ENCODE peak calls at places on chromosomes 3 and 15, in five cellular contexts. H is naive thymus-derived CD4-positive, alpha-beta T cell; S is fibroblast of the aortic adventitia; B is WERI-Rb-1; Q is CD4-positive, CD25-positive, alpha-beta regulatory T cell. V is an unnamed sample.

GRCh38 chr3:632571-633170 is 436.1 kb downstream of the CHL1 start:
- DNase-seq in H (no peak), S (peak; percentile 14), B (peak; percentile 78), Q (no peak), V (peak; percentile 57)

GRCh38 chr3:17553080-17553479 is 189.4 kb downstream of the TBC1D5 start:
- DNase-seq in H (no peak), S (peak; percentile 46), B (no peak), Q (no peak), V (peak; percentile 69)

GRCh38 chr15:60648928-60649679 is 170.2 kb upstream of the ICE2 start:
- DNase-seq in H (no peak), S (no peak), B (no peak), Q (no peak), V (no peak)

GRCh38 chr3:71168043-71168720 is 415.3 kb downstream of the FOXP1 start:
- DNase-seq in H (no peak), S (peak; percentile 81), B (no peak), Q (no peak), V (peak; percentile 81)

GRCh38 chr3:58151637-58152036 is 59.1 kb downstream of the DNASE1L3 start:
- DNase-seq in H (no peak), S (no peak), B (no peak), Q (no peak), V (no peak)

GRCh38 chr15:60626051-60626450 is 147.1 kb upstream of the ICE2 start:
- DNase-seq in H (no peak), S (no peak), B (no peak), Q (no peak), V (no peak)

GRCh38 chr3:118942651-118943050 is 92.0 kb downstream of the IGSF11 start:
- DNase-seq in H (no peak), S (no peak), B (no peak), Q (no peak), V (no peak)

GRCh38 chr15:96296264-96296663 is 34.2 kb upstream of the NR2F2 start:
- DNase-seq in H (no peak), S (peak; percentile 38), B (no peak), Q (no peak), V (peak; percentile 64)

GRCh38 chr3:65961128-65961527 is 77.6 kb downstream of the MAGI1 start:
- DNase-seq in H (no peak), S (no peak), B (no peak), Q (no peak), V (no peak)

GRCh38 chr3:186360779-186361178 is 1.3 kb downstream of the DGKG start:
- DNase-seq in H (no peak), S (no peak), B (peak; percentile 51), Q (no peak), V (no peak)

GRCh38 chr3:186362988-186363387 is 954 bp upstream of the DGKG start:
- DNase-seq in H (no peak), S (no peak), B (no peak), Q (no peak), V (no peak)

GRCh38 chr3:186361612-186362408 is at the start of gene DGKG:
- DNase-seq in H (peak; percentile 20), S (no peak), B (peak; percentile 30), Q (no peak), V (no peak)

GRCh38 chr3:186362409-186362757 is 349 bp upstream of the DGKG start:
- DNase-seq in H (no peak), S (no peak), B (no peak), Q (no peak), V (no peak)

GRCh38 chr3:186361246-186361611 is 805 bp downstream of the DGKG start:
- DNase-seq in H (no peak), S (no peak), B (no peak), Q (no peak), V (no peak)
- H3K4me3 ChIP-seq in H (no peak overlapping the region), S (no peak overlapping the region), B (peak overlapping the region; percentile 48), Q (no peak overlapping the region), V (no peak overlapping the region)

GRCh38 chr3:64223809-64224570 is 1.3 kb downstream of the PRICKLE2 start:
- DNase-seq in H (no peak), S (peak; percentile 80), B (peak; percentile 39), Q (no peak), V (peak; percentile 77)
- H3K4me3 ChIP-seq in H (no peak overlapping the region), S (peak overlapping the region; percentile 80), B (peak overlapping the region; percentile 52), Q (no peak overlapping the region), V (peak overlapping the region; percentile 62)

DNA sequence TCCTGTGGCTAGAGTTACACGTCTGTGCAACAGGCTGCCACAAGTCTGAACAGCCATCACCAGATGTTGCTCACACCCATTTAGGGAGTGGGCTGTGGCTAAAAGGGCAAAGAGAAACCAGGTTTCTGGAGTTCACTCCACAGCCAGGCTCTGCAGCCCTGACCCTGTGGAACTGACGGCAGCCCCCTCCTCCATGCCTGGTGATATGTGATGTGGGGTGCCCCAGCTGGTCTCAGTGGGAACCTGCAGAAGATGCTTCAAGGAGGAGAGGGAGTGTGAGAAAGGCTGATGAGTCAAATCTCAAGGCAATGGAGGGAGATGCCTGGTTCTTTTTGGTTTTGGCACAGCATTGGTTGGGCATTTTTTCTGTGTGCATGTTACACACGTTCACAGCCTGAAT is 130.6 kb downstream of the TPRA1 start:
- DNase-seq in H (no peak), S (no peak), B (no peak), Q (no peak), V (no peak)
- H3K4me3 ChIP-seq in H (no peak overlapping the region), S (no peak overlapping the region), B (no peak overlapping the region), Q (no peak overlapping the region), V (no peak overlapping the region)

GRCh38 chr3:161695811-161696210 is 199.2 kb downstream of the OTOL1 start:
- DNase-seq in H (no peak), S (no peak), B (no peak), Q (no peak), V (no peak)

GRCh38 chr3:161689699-161690098 is 193.1 kb downstream of the OTOL1 start:
- DNase-seq in H (no peak), S (no peak), B (no peak), Q (no peak), V (no peak)

GRCh38 chr3:161691677-161692076 is 195.1 kb downstream of the OTOL1 start:
- DNase-seq in H (no peak), S (no peak), B (no peak), Q (no peak), V (no peak)

GRCh38 chr3:161694682-161695586 is 198.3 kb downstream of the OTOL1 start:
- DNase-seq in H (no peak), S (no peak), B (no peak), Q (no peak), V (no peak)
- H3K4me3 ChIP-seq in H (no peak overlapping the region), S (no peak overlapping the region), B (no peak overlapping the region), Q (no peak overlapping the region), V (no peak overlapping the region)

GRCh38 chr15:98874359-98874758 is 133.2 kb downstream of the PGPEP1L start:
- DNase-seq in H (no peak), S (no peak), B (no peak), Q (no peak), V (no peak)

GRCh38 chr15:98876461-98877369 is 130.9 kb downstream of the PGPEP1L start:
- DNase-seq in H (no peak), S (peak; percentile 49), B (no peak), Q (no peak), V (peak; percentile 27)

GRCh38 chr15:98873441-98874218 is 134.0 kb downstream of the PGPEP1L start:
- DNase-seq in H (no peak), S (peak; percentile 78), B (no peak), Q (no peak), V (peak; percentile 53)

GRCh38 chr15:98875309-98875708 is 132.3 kb downstream of the PGPEP1L start:
- DNase-seq in H (no peak), S (peak; percentile 56), B (no peak), Q (no peak), V (no peak)

DNA sequence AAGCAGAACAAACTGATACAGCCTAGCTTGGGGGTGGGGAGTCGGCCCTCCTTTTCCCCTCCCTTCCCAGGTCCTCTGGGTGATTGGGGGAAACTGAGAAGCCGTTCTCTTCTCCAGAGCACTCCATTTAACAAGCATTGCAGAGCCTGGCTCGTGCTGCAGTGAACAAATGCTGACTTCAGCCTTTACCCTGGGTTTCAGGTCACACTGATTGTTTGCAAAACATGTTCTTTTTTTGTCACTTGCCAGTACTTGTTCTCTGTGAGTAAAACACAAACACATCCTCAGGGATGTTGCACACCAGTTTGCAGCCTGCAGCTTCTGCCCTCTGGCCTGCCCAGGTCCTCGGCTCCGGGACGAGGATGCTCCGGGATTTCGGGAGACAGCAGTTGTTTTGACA is 132.8 kb downstream of the PGPEP1L start:
- DNase-seq in H (no peak), S (no peak), B (no peak), Q (no peak), V (no peak)
- H3K4me3 ChIP-seq in H (no peak overlapping the region), S (no peak overlapping the region), B (no peak overlapping the region), Q (no peak overlapping the region), V (no peak overlapping the region)

GRCh38 chr3:188812198-188812597 is 359.6 kb upstream of the TPRG1 start:
- DNase-seq in H (no peak), S (no peak), B (no peak), Q (no peak), V (no peak)
- H3K4me3 ChIP-seq in H (no peak overlapping the region), S (no peak overlapping the region), B (no peak overlapping the region), Q (no peak overlapping the region), V (no peak overlapping the region)

GRCh38 chr3:126540946-126541627 is 17.1 kb downstream of the CHST13 start:
- DNase-seq in H (peak; percentile 3), S (no peak), B (no peak), Q (no peak), V (no peak)

GRCh38 chr3:126540342-126540849 is 16.4 kb downstream of the CHST13 start:
- DNase-seq in H (peak; percentile 2), S (peak; percentile 91), B (peak; percentile 1), Q (no peak), V (peak; percentile 84)

GRCh38 chr3:126538316-126538715 is 14.4 kb downstream of the CHST13 start:
- DNase-seq in H (peak; percentile 3), S (no peak), B (no peak), Q (no peak), V (no peak)

GRCh38 chr3:126538966-126539365 is 15.0 kb downstream of the CHST13 start:
- DNase-seq in H (no peak), S (no peak), B (peak; percentile 1), Q (no peak), V (no peak)

GRCh38 chr3:126539558-126540250 is 15.7 kb downstream of the CHST13 start:
- DNase-seq in H (no peak), S (no peak), B (peak; percentile 1), Q (no peak), V (no peak)
- H3K4me3 ChIP-seq in H (no peak overlapping the region), S (no peak overlapping the region), B (no peak overlapping the region), Q (no peak overlapping the region), V (no peak overlapping the region)

DNA sequence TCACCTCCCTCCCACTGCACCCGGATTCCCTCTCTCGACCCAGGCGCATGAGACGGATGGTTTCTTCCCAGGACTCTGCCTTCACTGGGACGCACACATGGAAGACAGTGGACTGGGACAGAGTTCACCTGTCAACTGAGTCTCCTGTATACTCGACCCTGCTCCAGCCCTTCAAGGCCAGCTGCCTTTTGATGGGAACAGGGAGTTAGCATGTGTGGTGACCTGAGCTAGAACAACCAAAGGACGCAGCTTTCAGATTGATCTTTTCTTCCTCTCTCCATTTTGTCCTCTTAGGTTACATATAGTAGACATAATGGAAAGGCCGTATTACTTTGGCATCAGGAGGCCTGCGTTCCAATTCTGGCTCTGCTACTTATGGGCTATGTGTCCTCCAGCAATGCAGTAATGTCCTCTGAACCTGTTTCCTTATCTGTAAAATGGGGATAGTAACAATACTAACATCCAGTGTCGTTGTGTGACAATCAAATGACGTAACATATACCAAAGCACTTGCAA is 94.1 kb downstream of the PEX5L start:
- DNase-seq in H (no peak), S (no peak), B (no peak), Q (no peak), V (no peak)
- H3K4me3 ChIP-seq in H (no peak overlapping the region), S (peak overlapping the region; percentile 60), B (no peak overlapping the region), Q (no peak overlapping the region), V (no peak overlapping the region)

V was measured in fibroblast of pulmonary artery.